ENCODE peak calls at places on chromosomes 5 and 9, in six cellular contexts. O is GM13976, N is right atrium auricular region, S is A549, H is tibial nerve, W is left ventricle myocardium inferior. B is an unnamed sample.

GRCh38 chr5:83516361-83516760 is 44.8 kb downstream of the VCAN start:
- DNase-seq in O (no peak), N (no peak), S (no peak), H (no peak), W (no peak), B (no peak)

GRCh38 chr9:135017916-135018915 is 69.3 kb upstream of the OLFM1 start:
- DNase-seq in O (no peak), N (no peak), S (no peak), H (no peak), W (no peak), B (no peak)

GRCh38 chr5:74261906-74262305 is 378.6 kb downstream of the ENC1 start:
- DNase-seq in O (no peak), N (no peak), S (no peak), H (no peak), W (no peak), B (no peak)

GRCh38 chr5:132837868-132838267 is 7.4 kb upstream of the SHROOM1 start:
- DNase-seq in O (no peak), N (peak), S (no peak), H (no peak), W (no peak), B (peak)

GRCh38 chr9:93525476-93525875 is 50.9 kb upstream of the PHF2 start:
- DNase-seq in O (no peak), N (no peak), S (no peak), H (no peak), W (no peak), B (no peak)

GRCh38 chr5:56588636-56589485 is 226.5 kb upstream of the MAP3K1 start:
- DNase-seq in O (peak), N (peak), S (no peak), H (peak), W (peak), B (peak)

GRCh38 chr9:134571326-134571871 is 70.2 kb upstream of the COL5A1 start:
- DNase-seq in O (no peak), N (peak), S (no peak), H (no peak), W (peak), B (peak)

GRCh38 chr5:87246046-87246445 is 21.6 kb upstream of the RASA1 start:
- DNase-seq in O (no peak), N (no peak), S (no peak), H (no peak), W (no peak), B (no peak)

GRCh38 chr5:151283120-151283825 is 20.3 kb downstream of the SLC36A3 start:
- DNase-seq in O (no peak), N (no peak), S (no peak), H (no peak), W (no peak), B (no peak)

GRCh38 chr9:4299006-4299795 is 667 bp downstream of the GLIS3 start:
- DNase-seq in O (peak), N (no peak), S (peak), H (no peak), W (peak), B (peak)

GRCh38 chr5:156871212-156871611 is 21.1 kb downstream of the PPP1R2B start:
- DNase-seq in O (no peak), N (no peak), S (no peak), H (no peak), W (no peak), B (no peak)

GRCh38 chr5:107523019-107523680 is 147.6 kb downstream of the EFNA5 start:
- DNase-seq in O (no peak), N (no peak), S (peak), H (no peak), W (no peak), B (no peak)

GRCh38 chr9:117104972-117105495 is 309.8 kb downstream of the ASTN2 start:
- DNase-seq in O (no peak), N (no peak), S (no peak), H (no peak), W (no peak), B (no peak)

GRCh38 chr9:1273859-1274258 is 223.7 kb downstream of the DMRT2 start:
- DNase-seq in O (no peak), N (no peak), S (no peak), H (no peak), W (no peak), B (no peak)

GRCh38 chr5:673837-674629 is 19.1 kb downstream of the TPPP start:
- DNase-seq in O (no peak), N (no peak), S (no peak), H (no peak), W (peak), B (no peak)

GRCh38 chr9:92970467-92970923 is 23.2 kb downstream of the FGD3 start:
- DNase-seq in O (peak), N (no peak), S (no peak), H (no peak), W (no peak), B (peak)

GRCh38 chr9:129988607-129989361 is 54.2 kb downstream of the FNBP1 start:
- DNase-seq in O (peak), N (no peak), S (no peak), H (no peak), W (no peak), B (peak)

GRCh38 chr9:133656211-133657119 is 20.3 kb downstream of the DBH start:
- DNase-seq in O (no peak), N (no peak), S (no peak), H (no peak), W (no peak), B (no peak)

GRCh38 chr5:167232675-167233074 is 1058.8 kb upstream of the WWC1 start:
- DNase-seq in O (no peak), N (no peak), S (no peak), H (no peak), W (no peak), B (no peak)

GRCh38 chr5:9197881-9198260 is 348.0 kb downstream of the SEMA5A start:
- DNase-seq in O (peak), N (no peak), S (no peak), H (no peak), W (no peak), B (no peak)

GRCh38 chr5:180304431-180305375 is 12.8 kb upstream of the MAPK9 start:
- DNase-seq in O (no peak), N (no peak), S (no peak), H (no peak), W (no peak), B (no peak)

GRCh38 chr9:133089271-133089671 is 27.5 kb downstream of the CEL start:
- DNase-seq in O (peak), N (no peak), S (no peak), H (no peak), W (no peak), B (peak)

GRCh38 chr5:162488077-162488476 is 420.5 kb downstream of the GABRG2 start:
- DNase-seq in O (no peak), N (no peak), S (no peak), H (no peak), W (no peak), B (no peak)

GRCh38 chr9:123373447-123373923 is 17.5 kb downstream of the CRB2 start:
- DNase-seq in O (no peak), N (no peak), S (no peak), H (no peak), W (no peak), B (no peak)
- TF ChIP-seq CTCF in O (no peak), N (no peak), S (no peak), H (no peak), W (no peak), B (no peak)

DNA sequence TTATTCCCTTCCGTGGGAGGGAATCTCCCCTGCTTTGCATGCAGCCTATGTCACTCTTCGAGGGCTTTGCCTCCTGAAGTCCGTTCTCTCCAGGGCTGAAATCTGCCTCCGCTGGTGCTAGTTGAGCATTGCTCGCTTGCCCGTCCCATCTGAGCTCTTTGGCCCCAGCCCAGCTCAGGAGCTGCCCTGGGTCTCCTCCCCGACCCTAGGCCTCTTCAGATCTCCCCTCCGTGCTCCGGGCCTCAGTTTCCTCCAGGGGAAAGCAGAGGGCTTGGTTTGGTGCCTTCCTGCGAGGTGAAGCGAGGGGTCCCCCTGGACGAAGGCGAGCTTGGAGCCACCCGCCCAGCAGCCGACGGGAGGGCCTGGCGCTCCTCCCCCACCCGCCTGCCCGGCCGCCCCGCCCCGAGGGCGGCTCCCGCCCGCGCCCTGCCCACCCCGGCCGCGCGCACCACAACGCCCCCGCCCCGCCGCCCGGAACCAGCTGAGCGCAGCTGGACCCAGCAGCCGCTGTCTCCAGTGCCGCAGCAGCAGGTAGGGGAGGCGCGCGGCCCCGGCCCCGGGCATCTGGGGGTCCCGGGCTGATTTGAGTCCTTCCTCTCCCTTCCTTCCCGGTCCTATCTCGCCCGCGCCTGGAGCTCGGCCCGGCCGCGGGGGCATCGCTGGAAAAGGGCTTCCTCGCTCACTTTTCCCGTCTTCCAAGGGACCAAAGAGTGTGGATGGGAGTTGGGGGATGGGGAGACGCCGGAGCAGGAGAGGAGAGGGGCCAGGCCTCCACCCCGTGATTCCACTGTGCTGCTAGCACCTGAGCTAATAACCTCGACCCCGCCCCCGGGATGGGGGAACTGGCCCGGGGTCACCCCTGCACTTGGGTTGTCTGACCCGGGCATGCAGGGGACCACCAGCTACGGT is at the start of gene GSN:
- DNase-seq in O (peak), N (no peak), S (peak), H (peak), W (peak), B (peak)
- TF ChIP-seq CTCF in O (no peak), N (no peak), S (no peak), H (no peak), W (peak), B (no peak)

GRCh38 chr5:61620660-61621650 is 288.9 kb downstream of the ZSWIM6 start:
- DNase-seq in O (no peak), N (no peak), S (no peak), H (no peak), W (no peak), B (no peak)

GRCh38 chr5:61624966-61625681 is 293.1 kb downstream of the ZSWIM6 start:
- DNase-seq in O (no peak), N (no peak), S (no peak), H (no peak), W (no peak), B (no peak)

GRCh38 chr5:61625682-61626620 is 293.9 kb downstream of the ZSWIM6 start:
- DNase-seq in O (peak), N (peak), S (peak), H (peak), W (peak), B (peak)

GRCh38 chr5:61624553-61624952 is 292.5 kb downstream of the ZSWIM6 start:
- DNase-seq in O (no peak), N (no peak), S (no peak), H (no peak), W (no peak), B (no peak)

DNA sequence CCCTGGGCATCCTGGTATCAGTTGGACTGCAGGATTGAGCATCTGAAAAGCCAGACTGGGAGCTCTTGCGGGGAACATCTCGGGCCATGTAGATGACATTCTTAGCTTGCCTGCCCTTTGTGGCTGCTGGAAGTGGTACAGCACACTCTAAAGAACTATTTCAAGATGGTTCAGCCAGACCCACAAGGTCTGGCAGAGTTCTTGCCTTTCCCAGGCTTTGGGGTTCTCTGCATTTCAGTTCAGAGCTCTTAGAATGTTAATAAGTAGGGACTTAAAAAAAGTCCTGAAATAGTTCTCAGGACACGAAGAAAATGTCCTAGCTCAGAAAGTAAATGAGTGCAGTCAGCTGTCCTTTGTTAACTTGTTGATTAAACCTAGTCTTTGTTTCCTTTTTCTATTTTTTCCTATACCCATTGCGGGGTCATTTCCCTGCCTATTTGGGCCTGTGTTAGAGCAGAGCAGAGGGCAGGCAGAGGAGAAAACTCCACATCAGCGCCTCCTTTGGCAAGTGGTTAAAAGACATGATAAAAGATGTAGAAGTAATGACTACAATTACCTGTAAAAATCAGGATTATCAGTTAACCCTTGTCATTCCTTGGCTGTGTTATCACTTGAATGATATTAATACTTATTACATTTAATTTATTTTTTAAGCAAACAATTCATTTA is 291.5 kb downstream of the ZSWIM6 start:
- DNase-seq in O (peak), N (no peak), S (peak), H (no peak), W (no peak), B (no peak)
- TF ChIP-seq CTCF in O (peak), N (peak), S (peak), H (no peak), W (peak), B (no peak)

GRCh38 chr9:70340572-70340971 is 73.9 kb downstream of the KLF9 start:
- DNase-seq in O (peak), N (no peak), S (peak), H (no peak), W (no peak), B (no peak)
- TF ChIP-seq CTCF in O (no peak), N (peak), S (peak), H (peak), W (peak), B (peak)

GRCh38 chr9:104386020-104386419 is 118.0 kb upstream of the OR13F1 start:
- DNase-seq in O (no peak), N (no peak), S (no peak), H (no peak), W (no peak), B (no peak)

GRCh38 chr9:104388071-104388470 is 116.0 kb upstream of the OR13F1 start:
- DNase-seq in O (no peak), N (no peak), S (no peak), H (no peak), W (no peak), B (no peak)

GRCh38 chr9:104386425-104387069 is 117.5 kb upstream of the OR13F1 start:
- DNase-seq in O (peak), N (no peak), S (peak), H (no peak), W (no peak), B (no peak)
- TF ChIP-seq CTCF in O (no peak), N (peak), S (peak), H (peak), W (peak), B (peak)

DNA sequence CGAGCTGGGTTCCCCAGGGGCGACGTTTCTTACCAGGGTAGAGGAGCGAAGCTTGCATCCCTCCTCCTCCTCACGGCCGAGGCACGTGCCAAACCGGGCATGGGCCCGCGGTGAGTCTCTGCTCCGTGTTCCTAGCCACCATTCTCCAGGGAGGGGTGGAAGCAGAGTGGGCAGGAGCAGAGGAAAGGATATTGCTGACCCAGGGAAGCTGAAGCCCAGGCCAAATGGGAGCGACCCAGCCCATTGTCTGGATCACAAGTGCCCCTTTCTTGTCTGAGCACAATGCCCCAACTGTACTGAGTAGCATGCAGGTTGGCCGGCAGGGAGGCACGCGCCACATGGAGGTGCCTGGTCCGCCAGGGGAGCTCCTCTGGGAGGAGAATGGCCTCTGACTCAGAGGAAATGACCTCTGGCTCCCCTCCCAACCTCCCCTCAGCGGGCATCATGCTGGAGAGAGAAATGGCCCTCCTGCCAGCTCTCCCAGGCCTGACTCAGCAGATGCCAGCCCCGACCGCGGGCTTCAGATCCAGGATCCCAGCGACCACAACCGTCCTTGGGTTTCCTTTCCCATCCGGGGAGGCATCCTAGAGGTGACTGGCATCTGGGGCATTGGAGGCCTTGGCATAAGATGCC is 1.1 kb downstream of the PRR7 start:
- DNase-seq in O (no peak), N (no peak), S (peak), H (no peak), W (no peak), B (no peak)
- TF ChIP-seq CTCF in O (no peak), N (no peak), S (no peak), H (no peak), W (no peak), B (no peak)

DNA sequence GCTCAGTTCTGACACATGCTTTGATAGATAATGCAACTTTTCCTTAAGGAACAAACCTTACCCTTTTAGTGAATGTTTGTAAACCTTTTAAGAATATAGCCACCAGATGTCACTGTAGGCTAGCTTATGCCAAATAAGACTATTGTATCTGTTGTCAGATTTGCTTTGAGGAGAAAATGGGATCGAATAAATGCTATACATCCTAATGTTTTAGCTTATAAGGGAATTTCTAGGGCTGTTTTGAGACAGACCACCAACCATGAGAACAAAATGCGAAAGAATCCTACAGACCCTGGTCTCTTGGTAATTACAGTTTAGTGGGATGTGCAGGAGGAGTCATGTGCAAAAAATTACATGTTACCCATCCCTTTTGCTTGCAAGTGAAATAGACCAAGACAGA is 127.6 kb upstream of the NMUR2 start:
- DNase-seq in O (no peak), N (no peak), S (peak), H (peak), W (no peak), B (no peak)
- TF ChIP-seq CTCF in O (peak), N (peak), S (peak), H (peak), W (peak), B (peak)

B was measured in Peyer's patch.